ENCODE peak calls at places on chromosomes 16 and 17, in ten cellular contexts. F, U, G, B, O, I, C, N, J and P are unnamed samples.

GRCh38 chr17:57412520-57413096 is 156.3 kb downstream of the MSI2 start:
- DNase-seq in F (no peak), U (no peak), G (no peak), B (no peak), O (no peak), I (no peak), C (no peak), N (no peak), J (no peak), P (no peak)

GRCh38 chr17:60699090-60699489 is 21.4 kb downstream of the BCAS3 start:
- DNase-seq in F (no peak), U (no peak), G (no peak), B (no peak), O (no peak), I (no peak), C (no peak), N (no peak), J (no peak), P (no peak)

GRCh38 chr16:66382171-66382965 is 15.9 kb downstream of the CDH5 start:
- DNase-seq in F (no peak), U (no peak), G (no peak), B (no peak), O (no peak), I (peak), C (no peak), N (peak), J (no peak), P (no peak)

GRCh38 chr17:65664296-65664695 is 102.8 kb upstream of the AXIN2 start:
- DNase-seq in F (no peak), U (no peak), G (no peak), B (no peak), O (no peak), I (no peak), C (no peak), N (no peak), J (no peak), P (no peak)

GRCh38 chr16:89322381-89323119 is 105.0 kb downstream of the ZNF778 start:
- DNase-seq in F (peak), U (peak), G (no peak), B (no peak), O (no peak), I (peak), C (no peak), N (peak), J (no peak), P (no peak)

GRCh38 chr17:37043201-37043600 is 94.4 kb downstream of the AATF start:
- DNase-seq in F (no peak), U (no peak), G (no peak), B (no peak), O (no peak), I (peak), C (no peak), N (no peak), J (no peak), P (no peak)

GRCh38 chr16:79805621-79806020 is 205.1 kb upstream of the MAF start:
- DNase-seq in F (no peak), U (peak), G (no peak), B (no peak), O (no peak), I (peak), C (no peak), N (no peak), J (no peak), P (no peak)

GRCh38 chr16:84836234-84836647 is 16.5 kb downstream of the CRISPLD2 start:
- DNase-seq in F (no peak), U (peak), G (no peak), B (no peak), O (no peak), I (peak), C (no peak), N (peak), J (no peak), P (no peak)

GRCh38 chr16:21646721-21647561 is 5.5 kb downstream of the IGSF6 start:
- DNase-seq in F (no peak), U (no peak), G (no peak), B (no peak), O (no peak), I (no peak), C (peak), N (no peak), J (peak), P (no peak)

GRCh38 chr17:81365148-81365600 is 30.1 kb upstream of the BAHCC1 start:
- DNase-seq in F (no peak), U (peak), G (peak), B (no peak), O (no peak), I (no peak), C (no peak), N (peak), J (peak), P (no peak)